ENCODE peak calls at places on chromosomes 11 and 22, in eight cellular contexts. P is transverse colon, M is stomach, Z is A549, U is sigmoid colon, S is K562, B is H1, O is SK-N-SH. N is an unnamed sample.

GRCh38 chr11:65493367-65494176 is 5.3 kb upstream of the MALAT1 start:
- DNase-seq in P (peak; percentile 83), M (peak; percentile 88), Z (peak; percentile 61), U (peak; percentile 90), S (no peak), B (no peak), O (no peak), N (peak; percentile 62)

GRCh38 chr11:69874178-69874983 is 55.2 kb upstream of the FGF3 start:
- DNase-seq in P (peak; percentile 0), M (no peak), Z (no peak), U (peak; percentile 48), S (no peak), B (no peak), O (peak; percentile 15), N (no peak)

GRCh38 chr11:122334546-122335375 is 218.7 kb upstream of the BLID start:
- DNase-seq in P (no peak), M (no peak), Z (no peak), U (no peak), S (no peak), B (no peak), O (no peak), N (no peak)

GRCh38 chr22:23906641-23907040 is 12.5 kb downstream of the MIF start:
- DNase-seq in P (no peak), M (no peak), Z (no peak), U (no peak), S (no peak), B (no peak), O (no peak), N (no peak)

GRCh38 chr11:103532133-103532788 is 423.0 kb downstream of the DYNC2H1 start:
- DNase-seq in P (no peak), M (no peak), Z (no peak), U (no peak), S (no peak), B (no peak), O (no peak), N (no peak)

GRCh38 chr11:71977743-71978418 is 20.8 kb upstream of the IL18BP start:
- DNase-seq in P (peak; percentile 56), M (peak; percentile 51), Z (peak; percentile 44), U (peak; percentile 68), S (peak; percentile 42), B (no peak), O (peak; percentile 49), N (peak; percentile 67)

GRCh38 chr11:86116386-86116726 is 47.5 kb upstream of the PICALM start:
- DNase-seq in P (no peak), M (no peak), Z (peak; percentile 69), U (no peak), S (no peak), B (no peak), O (peak; percentile 16), N (no peak)

GRCh38 chr11:47987781-47988180 is 7.4 kb downstream of the PTPRJ start:
- DNase-seq in P (peak; percentile 63), M (peak; percentile 55), Z (no peak), U (peak; percentile 68), S (no peak), B (no peak), O (no peak), N (no peak)

GRCh38 chr11:36594316-36594989 is at the start of gene IFTAP:
- DNase-seq in P (peak; percentile 33), M (peak; percentile 42), Z (peak; percentile 85), U (peak; percentile 68), S (peak; percentile 40), B (peak; percentile 56), O (peak; percentile 75), N (peak; percentile 27)

GRCh38 chr11:38795027-38795426 is 2197.0 kb upstream of the RAG2 start:
- DNase-seq in P (no peak), M (no peak), Z (no peak), U (no peak), S (no peak), B (no peak), O (no peak), N (no peak)

GRCh38 chr11:84795698-84796097 is 831.4 kb downstream of the DLG2 start:
- DNase-seq in P (no peak), M (no peak), Z (no peak), U (no peak), S (no peak), B (no peak), O (no peak), N (no peak)

GRCh38 chr11:71420455-71421241 is 27.5 kb downstream of the DHCR7 start:
- DNase-seq in P (peak; percentile 56), M (peak; percentile 68), Z (peak; percentile 62), U (no peak), S (peak; percentile 60), B (peak; percentile 44), O (peak; percentile 63), N (no peak)

GRCh38 chr11:108242422-108242821 is 19.6 kb downstream of the ATM start:
- DNase-seq in P (no peak), M (no peak), Z (no peak), U (no peak), S (no peak), B (no peak), O (no peak), N (no peak)

GRCh38 chr11:108246309-108246708 is 23.4 kb downstream of the ATM start:
- DNase-seq in P (no peak), M (no peak), Z (no peak), U (no peak), S (no peak), B (no peak), O (no peak), N (no peak)

GRCh38 chr11:108241370-108242037 is 18.6 kb downstream of the ATM start:
- DNase-seq in P (no peak), M (no peak), Z (no peak), U (no peak), S (no peak), B (no peak), O (no peak), N (no peak)

GRCh38 chr11:108246885-108247284 is 24.0 kb downstream of the ATM start:
- DNase-seq in P (no peak), M (no peak), Z (no peak), U (no peak), S (no peak), B (no peak), O (no peak), N (no peak)
- H3K4me3 ChIP-seq in P (no peak overlapping the region), M (no peak overlapping the region), Z (no peak overlapping the region), U (no peak overlapping the region), S (no peak overlapping the region), B (no peak overlapping the region), O (no peak overlapping the region), N (no peak overlapping the region)

DNA sequence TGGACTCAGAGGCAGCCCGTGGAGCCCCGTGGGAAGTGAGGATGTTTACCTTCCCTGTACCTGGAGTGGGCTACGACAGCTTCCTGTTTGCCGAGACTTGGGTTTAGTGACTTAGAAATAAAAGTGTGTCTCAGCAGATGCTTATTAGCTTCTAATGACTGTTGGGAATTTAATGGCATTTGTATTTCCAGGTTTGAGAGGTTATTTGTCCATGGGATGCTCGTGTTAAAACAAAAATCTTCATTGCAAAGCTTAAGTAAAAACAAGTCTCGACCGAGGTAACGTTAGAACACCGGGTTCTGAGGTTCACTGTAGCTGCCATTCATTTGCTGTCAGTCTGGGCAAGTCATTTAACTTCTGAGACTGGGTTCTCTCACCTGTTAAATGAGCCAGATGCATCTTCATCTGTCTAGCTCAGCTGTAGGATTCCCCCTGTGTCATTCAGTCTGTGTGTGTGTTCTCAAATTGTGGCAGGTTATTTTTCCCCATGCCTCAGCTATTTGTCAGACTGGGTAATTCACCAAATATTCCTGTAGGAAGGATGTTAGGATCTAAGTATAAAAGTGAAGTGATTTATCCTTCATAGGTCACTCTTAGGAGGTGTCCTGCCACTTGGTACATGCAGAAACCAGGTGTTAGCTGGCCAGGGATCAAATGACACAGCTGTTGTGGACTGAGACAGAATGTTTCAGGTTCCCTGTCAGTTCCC is 790 bp downstream of the EI24 start:
- DNase-seq in P (no peak), M (peak; percentile 39), Z (no peak), U (no peak), S (no peak), B (no peak), O (peak; percentile 10), N (no peak)
- TF ChIP-seq EP300 in P (no peak), M (no peak), Z (no peak), U (no peak), S (no peak), B (no peak), O (no peak), N (no peak)

GRCh38 chr22:48478529-48479265 is 1349.0 kb downstream of the BRD1 start:
- DNase-seq in P (no peak), M (no peak), Z (no peak), U (no peak), S (no peak), B (no peak), O (no peak), N (no peak)

GRCh38 chr22:48478124-48478523 is 1349.5 kb downstream of the BRD1 start:
- DNase-seq in P (no peak), M (no peak), Z (no peak), U (no peak), S (no peak), B (no peak), O (no peak), N (no peak)

GRCh38 chr22:48483764-48484528 is 1343.7 kb downstream of the BRD1 start:
- DNase-seq in P (no peak), M (no peak), Z (no peak), U (no peak), S (no peak), B (no peak), O (no peak), N (no peak)

GRCh38 chr22:48482771-48483170 is 1344.9 kb downstream of the BRD1 start:
- DNase-seq in P (no peak), M (no peak), Z (no peak), U (no peak), S (no peak), B (no peak), O (no peak), N (no peak)

GRCh38 chr22:48481748-48482147 is 1345.9 kb downstream of the BRD1 start:
- DNase-seq in P (no peak), M (no peak), Z (no peak), U (no peak), S (no peak), B (no peak), O (no peak), N (no peak)
- H3K4me3 ChIP-seq in P (no peak overlapping the region), M (no peak overlapping the region), Z (no peak overlapping the region), U (no peak overlapping the region), S (no peak overlapping the region), B (no peak overlapping the region), O (no peak overlapping the region), N (no peak overlapping the region)

GRCh38 chr22:42171417-42171816 is 40.8 kb upstream of the CYP2D6 start:
- DNase-seq in P (no peak), M (no peak), Z (no peak), U (no peak), S (no peak), B (no peak), O (no peak), N (no peak)

GRCh38 chr22:42169055-42169469 is 38.5 kb upstream of the CYP2D6 start:
- DNase-seq in P (peak; percentile 72), M (peak; percentile 67), Z (peak; percentile 78), U (peak; percentile 78), S (peak; percentile 80), B (peak; percentile 38), O (peak; percentile 84), N (peak; percentile 49)

GRCh38 chr22:42171946-42172345 is 41.3 kb upstream of the CYP2D6 start:
- DNase-seq in P (no peak), M (no peak), Z (no peak), U (no peak), S (no peak), B (no peak), O (no peak), N (no peak)

GRCh38 chr22:42172385-42173172 is 42.0 kb upstream of the CYP2D6 start:
- DNase-seq in P (peak; percentile 74), M (no peak), Z (no peak), U (no peak), S (no peak), B (no peak), O (peak; percentile 56), N (no peak)

GRCh38 chr22:42170946-42171345 is 40.3 kb upstream of the CYP2D6 start:
- DNase-seq in P (no peak), M (no peak), Z (no peak), U (no peak), S (no peak), B (no peak), O (no peak), N (no peak)
- TF ChIP-seq EP300 in P (no peak), M (no peak), Z (no peak), U (no peak), S (no peak), B (no peak), O (no peak), N (no peak)

N was measured in ovary.